ENCODE peak calls at places on chromosomes 3 and 15, in eight cellular contexts. V, I, H, R, Z, P, A and M are unnamed samples. For H3K36me3, the result is how much of the 10 kb centered on the place peaks cover.

GRCh38 chr15:32717290-32718081 is at the start of gene GREM1:
- DNase-seq in V (peak), I (peak), H (no peak), R (no peak), Z (no peak), P (no peak), A (no peak), M (no peak)

GRCh38 chr3:53775834-53776251 is 70.4 kb downstream of the CHDH start:
- DNase-seq in V (no peak), I (peak), H (no peak), R (no peak), Z (no peak), P (no peak), A (no peak), M (no peak)

GRCh38 chr3:5017953-5018531 is 38.8 kb downstream of the BHLHE40 start:
- DNase-seq in V (peak), I (peak), H (peak), R (peak), Z (peak), P (no peak), A (peak), M (no peak)

GRCh38 chr15:54859982-54860381 is 336.8 kb downstream of the RSL24D1 start:
- DNase-seq in V (no peak), I (no peak), H (no peak), R (no peak), Z (no peak), P (no peak), A (no peak), M (no peak)

GRCh38 chr15:23687143-23687470 is at the start of gene NDN:
- DNase-seq in V (peak), I (peak), H (peak), R (peak), Z (no peak), P (no peak), A (no peak), M (no peak)

GRCh38 chr3:177443469-177443868 is 246.2 kb upstream of the TBL1XR1 start:
- DNase-seq in V (peak), I (peak), H (no peak), R (no peak), Z (no peak), P (no peak), A (no peak), M (no peak)

GRCh38 chr3:30658328-30659052 is 52.1 kb downstream of the TGFBR2 start:
- DNase-seq in V (no peak), I (peak), H (no peak), R (no peak), Z (no peak), P (no peak), A (no peak), M (no peak)

GRCh38 chr3:128485283-128486156 is 7.5 kb downstream of the GATA2 start:
- DNase-seq in V (no peak), I (peak), H (no peak), R (no peak), Z (peak), P (no peak), A (no peak), M (no peak)

GRCh38 chr15:100900136-100900894 is 18.8 kb upstream of the LRRK1 start:
- DNase-seq in V (no peak), I (no peak), H (no peak), R (no peak), Z (no peak), P (no peak), A (no peak), M (no peak)

GRCh38 chr3:190558316-190558715 is 44.4 kb downstream of the IL1RAP start:
- DNase-seq in V (no peak), I (no peak), H (no peak), R (no peak), Z (no peak), P (no peak), A (no peak), M (no peak)

GRCh38 chr15:71195242-71195641 is 80.0 kb downstream of the THSD4 start:
- DNase-seq in V (no peak), I (no peak), H (no peak), R (no peak), Z (no peak), P (no peak), A (no peak), M (no peak)

GRCh38 chr3:10419637-10420232 is 85.7 kb downstream of the ATP2B2 start:
- DNase-seq in V (no peak), I (no peak), H (no peak), R (no peak), Z (peak), P (no peak), A (no peak), M (no peak)

GRCh38 chr3:26376131-26376530 is 246.4 kb upstream of the LRRC3B start:
- DNase-seq in V (no peak), I (no peak), H (no peak), R (no peak), Z (no peak), P (no peak), A (no peak), M (no peak)

GRCh38 chr3:62229201-62229600 is 144.1 kb downstream of the FEZF2 start:
- DNase-seq in V (no peak), I (no peak), H (no peak), R (no peak), Z (no peak), P (no peak), A (no peak), M (peak)

GRCh38 chr15:97672586-97672985 is 287.9 kb upstream of the ARRDC4 start:
- DNase-seq in V (no peak), I (no peak), H (no peak), R (no peak), Z (no peak), P (no peak), A (no peak), M (peak)

GRCh38 chr15:84747423-84748273 is 744 bp upstream of the ZNF592 start:
- DNase-seq in V (peak), I (peak), H (peak), R (peak), Z (peak), P (peak), A (peak), M (peak)

GRCh38 chr3:163490119-163490518 is 1588.2 kb downstream of the SI start:
- DNase-seq in V (peak), I (no peak), H (peak), R (no peak), Z (peak), P (no peak), A (no peak), M (no peak)

GRCh38 chr3:31053299-31053698 is 158.8 kb upstream of the GADL1 start:
- DNase-seq in V (no peak), I (no peak), H (no peak), R (no peak), Z (no peak), P (no peak), A (no peak), M (no peak)

GRCh38 chr3:53170325-53171108 is 9.5 kb downstream of the PRKCD start:
- DNase-seq in V (peak), I (no peak), H (no peak), R (no peak), Z (peak), P (no peak), A (no peak), M (no peak)

GRCh38 chr3:138442433-138442832 is 8.0 kb downstream of the ESYT3 start:
- DNase-seq in V (peak), I (peak), H (no peak), R (no peak), Z (no peak), P (no peak), A (no peak), M (no peak)

GRCh38 chr3:190862209-190863118 is at the start of gene GMNC:
- DNase-seq in V (peak), I (peak), H (peak), R (peak), Z (peak), P (no peak), A (peak), M (peak)

GRCh38 chr15:78307977-78308376 is 8.6 kb upstream of the SKIC8 start:
- DNase-seq in V (no peak), I (no peak), H (peak), R (no peak), Z (no peak), P (no peak), A (no peak), M (no peak)

GRCh38 chr3:36591959-36592358 is 172.4 kb downstream of the DCLK3 start:
- DNase-seq in V (no peak), I (peak), H (no peak), R (no peak), Z (no peak), P (no peak), A (no peak), M (no peak)

GRCh38 chr15:42490743-42491539 is at the start of gene ZNF106:
- DNase-seq in V (peak), I (peak), H (peak), R (peak), Z (peak), P (peak), A (peak), M (peak)

GRCh38 chr3:67386446-67386845 is 268.0 kb downstream of the SUCLG2 start:
- DNase-seq in V (no peak), I (no peak), H (no peak), R (no peak), Z (no peak), P (no peak), A (no peak), M (no peak)

DNA sequence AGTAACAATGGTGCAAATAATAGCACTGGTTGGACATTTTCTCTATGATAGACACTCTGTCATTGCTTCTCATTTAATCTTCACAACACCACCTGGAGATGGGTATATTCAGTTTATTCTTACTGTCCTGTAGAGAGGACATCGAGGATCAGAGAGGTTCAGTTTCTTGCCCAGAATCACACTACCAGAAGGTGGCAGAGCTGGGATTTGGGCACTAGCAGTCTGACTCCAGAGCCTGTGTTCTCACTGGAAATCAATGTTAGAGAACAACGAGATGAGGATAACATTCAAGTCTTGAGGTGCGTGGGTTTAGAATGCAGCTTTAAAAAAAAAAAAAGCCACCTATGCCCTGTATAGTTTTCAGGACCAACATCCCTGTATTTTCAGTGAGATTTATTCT is 127.8 kb downstream of the SYNPR start:
- DNase-seq in V (no peak), I (no peak), H (no peak), R (no peak), Z (no peak), P (no peak), A (no peak), M (no peak)
- H3K36me3 ChIP-seq in V (under half), I (under half), H (under half), R (under half), Z (under half), P (under half), A (under half), M (under half)

DNA sequence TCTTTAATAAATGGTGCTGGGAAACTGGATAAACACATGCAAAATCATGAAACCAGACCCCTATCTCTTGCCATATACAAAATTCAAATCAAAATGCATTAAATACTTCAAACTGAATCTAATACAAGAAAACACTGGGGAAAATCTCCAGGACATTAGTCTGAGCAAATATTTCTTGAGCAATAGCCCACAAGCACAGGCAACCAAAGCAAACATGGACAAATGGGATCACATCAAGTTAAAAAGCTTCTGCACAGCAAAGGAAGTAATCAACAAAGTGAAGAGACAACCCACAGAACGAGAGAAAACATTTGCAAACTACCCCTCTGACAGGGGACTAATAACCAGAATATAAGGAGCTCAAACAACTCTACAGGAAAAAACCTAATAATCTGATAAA is 6.3 kb downstream of the ANKRD28 start:
- DNase-seq in V (no peak), I (no peak), H (no peak), R (no peak), Z (no peak), P (no peak), A (no peak), M (no peak)
- H3K36me3 ChIP-seq in V (under half), I (half or more), H (under half), R (under half), Z (under half), P (under half), A (under half), M (under half)

DNA sequence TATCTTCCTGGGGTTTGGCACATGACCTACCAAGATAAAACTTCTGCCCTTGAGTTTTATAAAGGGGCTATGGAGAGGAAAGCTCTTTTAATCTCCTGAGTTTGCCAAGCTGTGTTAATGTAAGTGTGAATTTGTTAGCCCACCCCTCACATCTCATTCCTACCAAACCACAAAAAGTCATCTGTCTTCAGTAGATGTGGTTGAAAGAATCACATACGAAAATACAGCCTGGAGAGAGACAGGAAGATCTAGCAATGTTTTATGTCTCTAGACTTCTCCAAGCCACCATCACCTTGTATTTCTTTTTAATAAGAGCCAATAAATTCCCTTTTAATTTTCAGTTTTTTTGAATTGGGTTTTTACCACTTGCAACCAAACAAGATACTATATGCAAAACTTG is 68.9 kb upstream of the ZNF280D start:
- DNase-seq in V (no peak), I (no peak), H (no peak), R (no peak), Z (no peak), P (no peak), A (no peak), M (no peak)
- H3K36me3 ChIP-seq in V (under half), I (under half), H (under half), R (under half), Z (under half), P (under half), A (under half), M (under half)

GRCh38 chr3:113979916-113980315 is 32.1 kb downstream of the ZDHHC23 start:
- DNase-seq in V (no peak), I (no peak), H (no peak), R (no peak), Z (no peak), P (no peak), A (no peak), M (no peak)

GRCh38 chr3:113983544-113983943 is 35.7 kb downstream of the ZDHHC23 start:
- DNase-seq in V (no peak), I (no peak), H (no peak), R (no peak), Z (no peak), P (no peak), A (no peak), M (no peak)

GRCh38 chr3:113981803-113982202 is 34.0 kb downstream of the ZDHHC23 start:
- DNase-seq in V (no peak), I (no peak), H (no peak), R (no peak), Z (no peak), P (no peak), A (no peak), M (no peak)

GRCh38 chr3:113977822-113978221 is 30.0 kb downstream of the ZDHHC23 start:
- DNase-seq in V (no peak), I (no peak), H (no peak), R (no peak), Z (no peak), P (no peak), A (no peak), M (no peak)
- H3K36me3 ChIP-seq in V (under half), I (under half), H (half or more), R (under half), Z (under half), P (under half), A (half or more), M (under half)

GRCh38 chr15:64690578-64691296 is 84.7 kb downstream of the RBPMS2 start:
- DNase-seq in V (no peak), I (no peak), H (no peak), R (no peak), Z (peak), P (no peak), A (no peak), M (no peak)
- H3K36me3 ChIP-seq in V (under half), I (half or more), H (half or more), R (under half), Z (half or more), P (under half), A (under half), M (half or more)

GRCh38 chr15:74631935-74632560 is 16.4 kb downstream of the CLK3 start:
- DNase-seq in V (peak), I (peak), H (peak), R (peak), Z (peak), P (peak), A (peak), M (no peak)
- H3K36me3 ChIP-seq in V (under half), I (half or more), H (half or more), R (under half), Z (half or more), P (half or more), A (half or more), M (under half)